ENCODE peak calls at places on chromosomes 5 and 9, in seven cellular contexts. U, S, T, B, N, I and Y are unnamed samples.

GRCh38 chr5:155471027-155471426 is 457.5 kb downstream of the KIF4B start:
- DNase-seq in U (no peak), S (no peak), T (no peak), B (no peak), N (no peak), I (no peak), Y (no peak)

GRCh38 chr9:132410642-132411041 is 631 bp downstream of the CFAP77 start:
- DNase-seq in U (no peak), S (no peak), T (peak; percentile 51), B (no peak), N (no peak), I (peak; percentile 46), Y (no peak)

GRCh38 chr9:70442328-70442848 is 27.9 kb upstream of the KLF9 start:
- DNase-seq in U (no peak), S (no peak), T (no peak), B (no peak), N (no peak), I (no peak), Y (no peak)

GRCh38 chr5:149152317-149152746 is 11.0 kb downstream of the ABLIM3 start:
- DNase-seq in U (no peak), S (no peak), T (no peak), B (no peak), N (no peak), I (no peak), Y (peak; percentile 44)

GRCh38 chr5:67354051-67354450 is 157.5 kb upstream of the CD180 start:
- DNase-seq in U (no peak), S (no peak), T (no peak), B (no peak), N (no peak), I (no peak), Y (no peak)

GRCh38 chr5:36658016-36658415 is 51.6 kb downstream of the SLC1A3 start:
- DNase-seq in U (no peak), S (no peak), T (no peak), B (peak; percentile 75), N (no peak), I (no peak), Y (no peak)

GRCh38 chr9:126682113-126682810 is 68.5 kb downstream of the LMX1B start:
- DNase-seq in U (no peak), S (no peak), T (no peak), B (no peak), N (no peak), I (no peak), Y (no peak)

GRCh38 chr5:37836173-37837100 is 3.4 kb downstream of the GDNF start:
- DNase-seq in U (no peak), S (peak; percentile 16), T (no peak), B (no peak), N (no peak), I (no peak), Y (no peak)

GRCh38 chr9:27150758-27151431 is 41.9 kb downstream of the TEK start:
- DNase-seq in U (no peak), S (no peak), T (no peak), B (peak; percentile 23), N (no peak), I (no peak), Y (peak; percentile 14)